ENCODE peak calls at places on chromosomes 12 and 14, in ten cellular contexts. G is lung; Z is H1; J is Panc1; K is cardiac muscle cell; S is right lobe of liver; M is CD8-positive, alpha-beta T cell; L is stomach; F is right cardiac atrium; A is GM23248. E is an unnamed sample.

GRCh38 chr12:11812558-11813421 is 163.3 kb downstream of the ETV6 start:
- DNase-seq in Z (no peak), S (no peak), G (no peak), K (peak; percentile 54), J (no peak), M (no peak), A (peak; percentile 52), L (no peak), F (peak; percentile 82), E (peak; percentile 69)

GRCh38 chr14:30928462-30928861 is 54.1 kb downstream of the COCH start:
- DNase-seq in A (peak; percentile 23), F (no peak), L (no peak), J (no peak), S (no peak), Z (no peak), M (no peak), G (no peak), K (peak; percentile 22), E (no peak)

GRCh38 chr12:5945071-5946008 is at the start of gene ANO2:
- DNase-seq in S (no peak), A (peak; percentile 44), L (no peak), J (no peak), M (no peak), K (peak; percentile 25), Z (no peak), F (peak; percentile 64), G (no peak), E (peak; percentile 44)

GRCh38 chr14:106838991-106839769 is 1312.8 kb downstream of the TMEM121 start:
- DNase-seq in G (no peak), L (no peak), J (no peak), M (no peak), S (no peak), F (no peak), A (no peak), Z (no peak), K (no peak), E (no peak)

GRCh38 chr14:50607181-50607580 is 47.2 kb downstream of the ATL1 start:
- DNase-seq in S (no peak), F (no peak), L (no peak), A (peak; percentile 94), M (no peak), G (no peak), Z (no peak), J (no peak), K (no peak), E (no peak)

GRCh38 chr12:53483225-53483978 is 15.9 kb downstream of the MAP3K12 start:
- DNase-seq in G (no peak), A (no peak), L (no peak), J (no peak), K (no peak), S (peak; percentile 48), M (no peak), Z (no peak), F (no peak), E (no peak)

GRCh38 chr14:96148631-96149030 is 56.0 kb upstream of the BDKRB2 start:
- DNase-seq in Z (no peak), K (no peak), G (no peak), L (peak; percentile 40), M (no peak), S (no peak), F (no peak), J (no peak), A (no peak), E (no peak)

GRCh38 chr14:49959822-49960408 is 67.0 kb downstream of the ARF6 start:
- DNase-seq in S (no peak), J (no peak), M (no peak), K (no peak), G (no peak), A (no peak), L (no peak), F (no peak), Z (no peak), E (no peak)

GRCh38 chr12:9925746-9926393 is 6.3 kb downstream of the CLEC2A start:
- DNase-seq in S (no peak), K (peak; percentile 62), G (no peak), A (peak; percentile 62), L (no peak), F (no peak), M (peak; percentile 5), Z (peak; percentile 33), J (no peak), E (peak; percentile 59)

GRCh38 chr14:84804498-84805294 is 725.2 kb upstream of the FLRT2 start:
- DNase-seq in K (no peak), G (no peak), A (no peak), L (no peak), Z (no peak), M (no peak), J (no peak), F (no peak), S (no peak), E (peak; percentile 52)

GRCh38 chr12:3542911-3543310 is 51.9 kb downstream of the PRMT8 start:
- DNase-seq in G (no peak), L (no peak), K (peak; percentile 26), A (no peak), J (no peak), F (no peak), Z (no peak), S (no peak), M (no peak), E (no peak)

GRCh38 chr12:100927825-100928224 is 133.2 kb downstream of the ANO4 start:
- DNase-seq in G (no peak), Z (no peak), A (peak; percentile 91), F (no peak), S (no peak), L (no peak), M (no peak), J (no peak), K (no peak), E (no peak)

GRCh38 chr14:92626041-92626440 is 112.5 kb downstream of the RIN3 start:
- DNase-seq in K (no peak), S (no peak), A (no peak), G (no peak), L (no peak), F (no peak), M (no peak), Z (no peak), J (no peak), E (no peak)

GRCh38 chr14:99196310-99196650 is 75.7 kb downstream of the BCL11B start:
- DNase-seq in L (no peak), Z (no peak), F (no peak), J (no peak), M (no peak), G (no peak), K (no peak), S (no peak), A (no peak), E (no peak)

GRCh38 chr14:78519863-78520262 is 349.7 kb downstream of the NRXN3 start:
- DNase-seq in M (no peak), F (no peak), S (peak; percentile 39), Z (peak; percentile 31), G (no peak), L (no peak), K (peak; percentile 18), J (no peak), A (peak; percentile 32), E (peak; percentile 64)

GRCh38 chr14:104320611-104321086 is 182.3 kb downstream of the KIF26A start:
- DNase-seq in F (no peak), L (peak; percentile 18), A (no peak), J (no peak), M (no peak), K (no peak), Z (no peak), G (no peak), S (no peak), E (no peak)
- H3K4me1 ChIP-seq in F (no peaks in the 10 kb centered on the region), L (no peaks in the 10 kb centered on the region), A (no peaks in the 10 kb centered on the region), J (no peaks in the 10 kb centered on the region), M (no peaks in the 10 kb centered on the region), K (no peaks in the 10 kb centered on the region), Z (no peaks in the 10 kb centered on the region), G (peaks cover 6% of the 10 kb centered on the region), S (no peaks in the 10 kb centered on the region), E (no peaks in the 10 kb centered on the region)

GRCh38 chr14:24681056-24681455 is 47.1 kb upstream of the GZMB start:
- DNase-seq in S (no peak), F (no peak), L (no peak), Z (no peak), M (no peak), G (no peak), A (no peak), K (no peak), J (no peak), E (no peak)

GRCh38 chr14:24679248-24680085 is 45.5 kb upstream of the GZMB start:
- DNase-seq in F (no peak), K (no peak), S (no peak), J (no peak), G (no peak), L (no peak), A (no peak), M (no peak), Z (no peak), E (no peak)

GRCh38 chr14:24680516-24680915 is 46.5 kb upstream of the GZMB start:
- DNase-seq in L (no peak), S (no peak), A (no peak), Z (no peak), G (no peak), F (no peak), M (no peak), K (no peak), J (no peak), E (no peak)

GRCh38 chr14:24677956-24678355 is 44.0 kb upstream of the GZMB start:
- DNase-seq in G (no peak), F (no peak), K (no peak), A (no peak), L (no peak), Z (no peak), M (no peak), J (no peak), S (no peak), E (no peak)

DNA sequence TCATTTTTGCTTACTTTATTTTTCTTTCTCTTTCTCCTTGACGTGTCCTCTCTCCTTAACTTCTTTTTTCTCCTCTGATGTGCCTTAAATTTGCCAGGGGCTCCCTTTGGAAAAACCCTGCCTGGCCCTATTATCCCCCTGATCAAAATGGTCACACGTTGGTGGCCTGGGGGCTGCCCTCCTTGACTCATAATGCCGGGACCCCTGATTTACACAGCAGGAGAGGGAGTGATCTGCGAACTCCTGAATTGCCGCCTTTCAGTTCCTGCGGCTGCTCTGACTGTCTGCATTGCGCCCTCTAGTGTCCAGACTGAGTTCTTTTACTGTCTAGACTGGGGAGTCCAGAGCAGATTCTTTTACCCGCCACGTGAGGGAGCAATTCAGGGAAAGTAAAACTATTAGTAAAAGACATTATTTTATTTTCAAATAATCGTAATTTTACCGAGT is 44.8 kb upstream of the GZMB start:
- DNase-seq in Z (peak; percentile 51), S (peak; percentile 81), J (peak; percentile 52), K (peak; percentile 93), A (peak; percentile 88), L (peak; percentile 76), F (peak; percentile 72), M (peak; percentile 70), G (peak; percentile 84), E (peak; percentile 91)
- H3K4me3 ChIP-seq in Z (no peak overlapping the region), S (peak overlapping the region; percentile 22), J (peak overlapping the region; percentile 36), K (no peak overlapping the region), A (peak overlapping the region; percentile 74), L (peak overlapping the region; percentile 25), F (peak overlapping the region; percentile 63), M (peak overlapping the region; percentile 34), G (no peak overlapping the region), E (no peak overlapping the region)

GRCh38 chr12:118402251-118402650 is 25.9 kb downstream of the SUDS3 start:
- DNase-seq in A (peak; percentile 97), J (no peak), Z (no peak), S (no peak), L (no peak), K (peak; percentile 45), M (no peak), F (no peak), G (no peak), E (no peak)
- H3K4me1 ChIP-seq in A (peaks cover 10% of the 10 kb centered on the region), J (no peaks in the 10 kb centered on the region), Z (no peaks in the 10 kb centered on the region), S (no peaks in the 10 kb centered on the region), L (peaks cover 9% of the 10 kb centered on the region), K (no peaks in the 10 kb centered on the region), M (no peaks in the 10 kb centered on the region), F (no peaks in the 10 kb centered on the region), G (no peaks in the 10 kb centered on the region), E (no peaks in the 10 kb centered on the region)

GRCh38 chr12:120978296-120979219 is at the start of gene HNF1A:
- DNase-seq in A (no peak), G (no peak), L (peak; percentile 75), K (no peak), M (no peak), J (no peak), S (peak; percentile 90), F (peak; percentile 46), Z (no peak), E (no peak)
- H3K4me3 ChIP-seq in A (no peak within 1 kb of the TSS), G (no peak within 1 kb of the TSS), L (peak within 1 kb of the TSS; percentile 46), K (no peak within 1 kb of the TSS), M (no peak within 1 kb of the TSS), J (no peak within 1 kb of the TSS), S (peak within 1 kb of the TSS; percentile 82), F (no peak within 1 kb of the TSS), Z (no peak within 1 kb of the TSS), E (no peak within 1 kb of the TSS)